ENCODE peak calls at places on chromosome 19, in ten cellular contexts. O, L, H, N, V, K, F, X, U and B are unnamed samples.

GRCh38 chr19:48568345-48568886 is 16.4 kb downstream of the SULT2B1 start:
- DNase-seq in O (peak), H (peak), K (peak), F (peak), X (peak), U (peak), V (peak), L (peak), N (peak), B (peak)

GRCh38 chr19:15463865-15464371 is 426 bp downstream of the RASAL3 start:
- DNase-seq in K (peak), H (no peak), U (no peak), V (no peak), F (no peak), X (no peak), O (no peak), L (no peak), N (no peak), B (no peak)

GRCh38 chr19:1125601-1126533 is 22.1 kb downstream of the GPX4 start:
- DNase-seq in L (no peak), U (no peak), V (no peak), F (no peak), O (peak), K (no peak), H (no peak), X (no peak), N (no peak), B (no peak)

GRCh38 chr19:1102407-1103106 is 1.2 kb upstream of the GPX4 start:
- DNase-seq in L (peak), O (peak), V (peak), N (peak), K (peak), U (peak), X (no peak), H (no peak), F (peak), B (peak)

GRCh38 chr19:799076-799881 is 2.0 kb downstream of the PTBP1 start:
- DNase-seq in V (peak), X (no peak), N (no peak), F (peak), U (peak), H (no peak), L (peak), K (peak), O (peak), B (peak)

GRCh38 chr19:6744381-6745288 is 5.2 kb downstream of the TRIP10 start:
- DNase-seq in U (peak), F (peak), O (peak), N (peak), V (peak), X (peak), K (peak), H (peak), L (peak), B (peak)

GRCh38 chr19:10516671-10517286 is 468 bp downstream of the S1PR5 start:
- DNase-seq in F (no peak), V (no peak), N (no peak), O (no peak), U (no peak), X (no peak), L (no peak), K (no peak), H (no peak), B (peak)

GRCh38 chr19:37353968-37354367 is 16.9 kb upstream of the ZNF527 start:
- DNase-seq in V (no peak), K (no peak), O (no peak), X (no peak), U (no peak), L (no peak), N (no peak), F (no peak), H (no peak), B (no peak)

GRCh38 chr19:17943284-17944221 is 10.7 kb downstream of the CCDC124 start:
- DNase-seq in O (no peak), K (peak), N (no peak), F (no peak), L (peak), U (no peak), V (no peak), X (peak), H (no peak), B (no peak)

GRCh38 chr19:39502640-39503417 is 4.1 kb downstream of the DLL3 start:
- DNase-seq in N (no peak), O (peak), F (peak), H (no peak), U (peak), X (peak), L (peak), K (no peak), V (peak), B (peak)

GRCh38 chr19:36605101-36605838 is at the start of gene ZNF382:
- DNase-seq in K (peak), V (peak), O (peak), N (peak), U (peak), X (peak), H (peak), L (peak), F (peak), B (peak)

DNA sequence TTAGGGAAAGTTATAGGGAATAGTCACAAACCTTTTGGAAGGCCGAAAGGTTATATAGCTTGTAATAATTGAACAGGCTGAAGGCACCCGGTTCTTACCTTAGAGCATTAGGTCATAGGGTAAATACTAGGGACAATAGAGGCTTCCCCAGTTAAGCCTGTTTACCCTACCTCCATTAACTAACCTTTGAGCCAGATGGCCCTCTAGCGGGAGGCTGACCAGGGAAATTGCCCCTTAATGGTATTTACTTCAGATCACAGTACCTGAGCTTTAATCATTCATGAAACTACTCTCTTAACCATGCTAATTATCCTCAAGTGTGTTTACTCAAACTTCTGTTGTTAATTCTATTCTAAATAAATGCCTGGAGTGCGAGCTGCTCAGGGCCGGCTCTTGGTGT is 20.4 kb upstream of the ZNF83 start:
- DNase-seq in X (no peak), O (no peak), H (no peak), V (no peak), K (no peak), U (no peak), N (no peak), L (no peak), F (no peak), B (no peak)
- H3K4me3 ChIP-seq in X (no peak), O (no peak), H (no peak), V (no peak), K (no peak), U (no peak), N (no peak), L (no peak), F (no peak), B (no peak)

GRCh38 chr19:42270346-42271044 is 1.4 kb downstream of the CIC start:
- DNase-seq in K (peak), U (peak), H (no peak), N (peak), O (no peak), V (peak), L (no peak), F (peak), X (peak), B (peak)
- H3K4me3 ChIP-seq in K (peak), U (peak), H (peak), N (peak), O (peak), V (peak), L (no peak), F (peak), X (peak), B (peak)

DNA sequence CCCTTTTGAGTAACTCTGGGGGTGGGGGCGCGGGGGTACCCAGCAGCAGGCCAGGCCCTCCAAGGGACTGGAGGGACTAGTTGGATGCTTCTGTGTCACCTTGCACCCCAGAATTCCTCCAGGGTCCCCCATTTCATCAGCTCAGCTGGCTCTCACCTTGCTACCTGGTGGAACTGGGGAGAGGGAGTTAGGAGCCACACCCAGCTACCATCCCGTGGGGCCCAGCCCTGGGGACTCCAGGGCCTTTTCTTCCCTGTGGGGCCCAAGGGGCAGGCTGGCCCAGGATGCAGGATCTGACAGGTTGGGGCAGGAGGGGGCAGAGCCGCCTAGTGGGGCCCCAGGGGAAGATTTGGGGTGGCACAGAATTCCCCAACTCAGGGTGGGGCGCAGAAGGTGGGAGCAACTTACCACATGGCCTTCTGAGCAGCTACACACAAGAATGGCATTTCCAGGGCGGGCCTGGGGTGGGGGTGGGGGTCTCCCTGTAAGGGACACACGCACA is 32.8 kb upstream of the NANOS3 start:
- DNase-seq in H (no peak), N (no peak), V (no peak), U (no peak), F (no peak), X (no peak), K (peak), O (no peak), L (no peak), B (no peak)
- H3K4me3 ChIP-seq in H (no peak), N (no peak), V (no peak), U (no peak), F (no peak), X (no peak), K (no peak), O (no peak), L (no peak), B (no peak)

GRCh38 chr19:35214766-35215422 is 13.6 kb downstream of the FAM187B start:
- DNase-seq in F (no peak), H (no peak), K (no peak), N (no peak), L (no peak), X (no peak), O (no peak), U (no peak), V (no peak), B (no peak)
- H3K4me3 ChIP-seq in F (no peak), H (no peak), K (no peak), N (no peak), L (no peak), X (no peak), O (no peak), U (no peak), V (no peak), B (no peak)

GRCh38 chr19:12786149-12786870 is 5.0 kb upstream of the JUNB start:
- DNase-seq in K (no peak), H (peak), X (peak), N (peak), L (no peak), U (peak), F (no peak), O (no peak), V (peak), B (no peak)
- H3K4me3 ChIP-seq in K (peak), H (peak), X (no peak), N (no peak), L (no peak), U (no peak), F (no peak), O (no peak), V (no peak), B (no peak)

GRCh38 chr19:7799640-7800355 is 30.2 kb upstream of the EVI5L start:
- DNase-seq in F (peak), H (no peak), X (no peak), O (peak), L (peak), N (no peak), V (peak), U (peak), K (no peak), B (peak)
- H3K4me3 ChIP-seq in F (peak), H (peak), X (no peak), O (peak), L (no peak), N (no peak), V (no peak), U (no peak), K (peak), B (peak)

GRCh38 chr19:13507053-13507611 is 853 bp upstream of the CACNA1A start:
- DNase-seq in H (no peak), U (no peak), V (no peak), K (no peak), N (no peak), O (peak), X (no peak), F (no peak), L (peak), B (no peak)
- H3K4me3 ChIP-seq in H (no peak), U (no peak), V (no peak), K (no peak), N (no peak), O (peak), X (no peak), F (no peak), L (no peak), B (no peak)